ENCODE peak calls at places on chromosomes 3 and 15, in nine cellular contexts. H is fibroblast of villous mesenchyme, A is SJSA1, S is Karpas-422, X is omental fat pad, L is HEK293T, V is aorta, I is HS-27A, Y is anterior cingulate cortex. Z is an unnamed sample.

GRCh38 chr15:101044625-101045235 is 125.6 kb downstream of the LRRK1 start:
- DNase-seq in H (no peak), A (no peak), S (no peak), X (peak; percentile 19), L (no peak), V (no peak), I (no peak), Y (no peak), Z (peak; percentile 24)

GRCh38 chr3:80769683-80770082 is 991.8 kb downstream of the GBE1 start:
- DNase-seq in H (peak; percentile 2), A (no peak), S (no peak), X (no peak), L (no peak), V (no peak), I (no peak), Y (no peak), Z (no peak)

GRCh38 chr3:149553781-149554451 is 79.4 kb downstream of the TM4SF4 start:
- DNase-seq in H (peak; percentile 84), A (peak; percentile 54), S (no peak), X (no peak), L (no peak), V (peak; percentile 68), I (no peak), Y (peak; percentile 49), Z (no peak)

GRCh38 chr3:30526031-30526430 is 80.4 kb upstream of the TGFBR2 start:
- DNase-seq in H (peak; percentile 29), A (no peak), S (no peak), X (no peak), L (no peak), V (no peak), I (no peak), Y (no peak), Z (no peak)

GRCh38 chr15:54101664-54102270 is 123.5 kb downstream of the UNC13C start:
- DNase-seq in H (no peak), A (no peak), S (no peak), X (no peak), L (no peak), V (no peak), I (no peak), Y (no peak), Z (no peak)

GRCh38 chr3:7847021-7847420 is 654.6 kb upstream of the LMCD1 start:
- DNase-seq in H (no peak), A (no peak), S (no peak), X (no peak), L (no peak), V (no peak), I (no peak), Y (no peak), Z (no peak)

GRCh38 chr3:178436773-178437172 is 99.5 kb upstream of the KCNMB2 start:
- DNase-seq in H (peak; percentile 58), A (peak; percentile 14), S (peak; percentile 73), X (no peak), L (no peak), V (no peak), I (no peak), Y (no peak), Z (no peak)

GRCh38 chr15:97425596-97425995 is 534.9 kb upstream of the ARRDC4 start:
- DNase-seq in H (no peak), A (no peak), S (no peak), X (no peak), L (no peak), V (no peak), I (no peak), Y (no peak), Z (no peak)

GRCh38 chr15:96428742-96429141 is 98.2 kb downstream of the NR2F2 start:
- DNase-seq in H (peak; percentile 82), A (peak; percentile 21), S (no peak), X (no peak), L (no peak), V (no peak), I (peak; percentile 97), Y (no peak), Z (no peak)

GRCh38 chr3:114958930-114959329 is 188.2 kb downstream of the ZBTB20 start:
- DNase-seq in H (no peak), A (no peak), S (no peak), X (no peak), L (no peak), V (no peak), I (no peak), Y (no peak), Z (no peak)

GRCh38 chr15:67444100-67444499 is 76.8 kb upstream of the C15orf61 start:
- DNase-seq in H (no peak), A (no peak), S (no peak), X (no peak), L (no peak), V (no peak), I (no peak), Y (no peak), Z (no peak)

GRCh38 chr3:5192568-5193319 is 5.2 kb downstream of the EDEM1 start:
- DNase-seq in H (no peak), A (no peak), S (no peak), X (no peak), L (no peak), V (no peak), I (no peak), Y (no peak), Z (no peak)

GRCh38 chr15:40368701-40369473 is 10.9 kb downstream of the DISP2 start:
- DNase-seq in H (no peak), A (no peak), S (no peak), X (no peak), L (no peak), V (no peak), I (no peak), Y (no peak), Z (no peak)

GRCh38 chr15:73630796-73631471 is 2.3 kb downstream of the NPTN start:
- DNase-seq in H (peak; percentile 34), A (no peak), S (peak; percentile 50), X (no peak), L (no peak), V (no peak), I (no peak), Y (no peak), Z (no peak)

GRCh38 chr3:65039754-65040210 is 352.0 kb upstream of the ADAMTS9 start:
- DNase-seq in H (no peak), A (peak; percentile 7), S (no peak), X (no peak), L (no peak), V (no peak), I (no peak), Y (no peak), Z (no peak)

GRCh38 chr3:159947220-159947619 is 41.4 kb upstream of the IL12A start:
- DNase-seq in H (peak; percentile 57), A (no peak), S (no peak), X (no peak), L (no peak), V (no peak), I (peak; percentile 55), Y (no peak), Z (no peak)

GRCh38 chr3:122562923-122563716 is 980 bp downstream of the PARP9 start:
- DNase-seq in H (peak; percentile 19), A (no peak), S (peak; percentile 71), X (no peak), L (no peak), V (no peak), I (no peak), Y (no peak), Z (no peak)

GRCh38 chr15:30953731-30954378 is 37.6 kb downstream of the MTMR10 start:
- DNase-seq in H (peak; percentile 92), A (peak; percentile 64), S (no peak), X (no peak), L (no peak), V (no peak), I (peak; percentile 76), Y (no peak), Z (no peak)

GRCh38 chr15:61037031-61037430 is 192.1 kb downstream of the RORA start:
- DNase-seq in H (no peak), A (no peak), S (no peak), X (no peak), L (no peak), V (no peak), I (no peak), Y (no peak), Z (no peak)

GRCh38 chr3:58157649-58158048 is 53.1 kb downstream of the DNASE1L3 start:
- DNase-seq in H (peak; percentile 41), A (no peak), S (no peak), X (no peak), L (peak; percentile 27), V (no peak), I (no peak), Y (no peak), Z (no peak)

GRCh38 chr3:141556034-141556433 is 69.2 kb downstream of the RASA2 start:
- DNase-seq in H (peak; percentile 34), A (no peak), S (no peak), X (no peak), L (no peak), V (no peak), I (no peak), Y (no peak), Z (no peak)

GRCh38 chr3:196620228-196620627 is 19.3 kb upstream of the NRROS start:
- DNase-seq in H (no peak), A (no peak), S (no peak), X (no peak), L (no peak), V (peak; percentile 68), I (no peak), Y (no peak), Z (no peak)

GRCh38 chr3:145898487-145898886 is 262.5 kb downstream of the PLOD2 start:
- DNase-seq in H (peak; percentile 33), A (no peak), S (no peak), X (no peak), L (no peak), V (no peak), I (no peak), Y (no peak), Z (no peak)

GRCh38 chr3:147298511-147298982 is 107.8 kb downstream of the ZIC4 start:
- DNase-seq in H (peak; percentile 84), A (peak; percentile 77), S (no peak), X (no peak), L (no peak), V (no peak), I (peak; percentile 30), Y (no peak), Z (no peak)

GRCh38 chr3:36149447-36149865 is 230.8 kb upstream of the STAC start:
- DNase-seq in H (no peak), A (no peak), S (no peak), X (no peak), L (no peak), V (no peak), I (no peak), Y (no peak), Z (no peak)

GRCh38 chr3:36911990-36912804 is 32.7 kb downstream of the TRANK1 start:
- DNase-seq in H (peak; percentile 94), A (peak; percentile 38), S (peak; percentile 96), X (no peak), L (no peak), V (no peak), I (no peak), Y (no peak), Z (no peak)

GRCh38 chr3:29338981-29339833 is 58.3 kb downstream of the RBMS3 start:
- DNase-seq in H (no peak), A (peak; percentile 16), S (no peak), X (no peak), L (no peak), V (no peak), I (no peak), Y (no peak), Z (no peak)

GRCh38 chr15:29260896-29261295 is 8.7 kb downstream of the NSMCE3 start:
- DNase-seq in H (no peak), A (no peak), S (no peak), X (no peak), L (no peak), V (no peak), I (no peak), Y (no peak), Z (no peak)

GRCh38 chr3:143252931-143253330 is 133.4 kb downstream of the CHST2 start:
- DNase-seq in H (peak; percentile 18), A (no peak), S (no peak), X (no peak), L (no peak), V (no peak), I (no peak), Y (no peak), Z (no peak)

GRCh38 chr3:49133226-49133951 is 539 bp upstream of the LAMB2 start:
- DNase-seq in H (peak; percentile 90), A (peak; percentile 85), S (no peak), X (peak; percentile 59), L (peak; percentile 86), V (peak; percentile 90), I (peak; percentile 77), Y (peak; percentile 69), Z (peak; percentile 82)

GRCh38 chr3:114758828-114759709 is 388.0 kb downstream of the ZBTB20 start:
- DNase-seq in H (peak; percentile 69), A (peak; percentile 39), S (no peak), X (no peak), L (no peak), V (no peak), I (no peak), Y (no peak), Z (no peak)